ENCODE peak calls at places on chromosomes 3 and 15, in nine cellular contexts. Y is heart right ventricle; G is naive thymus-derived CD4-positive, alpha-beta T cell; M is H7; B is fibroblast of lung; V is brain microvascular endothelial cell; O is testis; D is GM06990; X is keratinocyte. C is an unnamed sample. For H3K36me3, the result is how much of the 10 kb centered on the place peaks cover.

GRCh38 chr3:178205750-178206149 is 330.5 kb upstream of the KCNMB2 start:
- DNase-seq in G (no peak), M (no peak), D (no peak), Y (no peak), X (no peak), B (peak), V (no peak), O (no peak), C (no peak)

GRCh38 chr15:64035525-64035924 is 10.8 kb downstream of the DAPK2 start:
- DNase-seq in M (no peak), D (no peak), O (no peak), X (no peak), V (no peak), B (no peak), G (no peak), Y (no peak), C (no peak)

GRCh38 chr15:29670945-29671307 is 151.3 kb downstream of the TJP1 start:
- DNase-seq in G (no peak), O (peak), D (no peak), M (no peak), X (peak), Y (no peak), B (peak), V (peak), C (peak)

GRCh38 chr3:12536423-12536822 is 8.9 kb downstream of the MKRN2OS start:
- DNase-seq in M (no peak), D (no peak), X (no peak), Y (no peak), B (no peak), G (no peak), O (no peak), V (no peak), C (no peak)

GRCh38 chr3:133114198-133114597 is 76.0 kb downstream of the TMEM108 start:
- DNase-seq in G (no peak), D (no peak), B (no peak), O (no peak), V (no peak), X (no peak), Y (no peak), M (no peak), C (no peak)

GRCh38 chr15:70763950-70764730 is 782 bp upstream of the UACA start:
- DNase-seq in V (no peak), Y (no peak), B (no peak), O (no peak), M (peak), G (no peak), D (no peak), X (no peak), C (no peak)

GRCh38 chr3:74066456-74066855 is 441.7 kb upstream of the PDZRN3 start:
- DNase-seq in Y (no peak), X (no peak), O (no peak), M (peak), V (no peak), G (no peak), B (no peak), D (no peak), C (no peak)

GRCh38 chr3:62201438-62202035 is 171.8 kb downstream of the FEZF2 start:
- DNase-seq in B (peak), O (no peak), G (no peak), M (peak), V (peak), Y (no peak), X (no peak), D (no peak), C (no peak)

GRCh38 chr3:148797822-148798221 is 29.8 kb upstream of the CPB1 start:
- DNase-seq in O (no peak), V (no peak), B (no peak), G (no peak), Y (no peak), X (no peak), D (no peak), M (no peak), C (no peak)

GRCh38 chr3:14082108-14082657 is 42.5 kb downstream of the CHCHD4 start:
- DNase-seq in V (no peak), Y (no peak), B (no peak), O (no peak), D (no peak), M (no peak), G (no peak), X (no peak), C (no peak)

GRCh38 chr15:64775551-64776401 is at the start of gene RBPMS2:
- DNase-seq in O (peak), X (no peak), Y (peak), G (no peak), M (peak), V (no peak), B (peak), D (no peak), C (peak)

GRCh38 chr3:23723930-23724329 is 81.8 kb upstream of the UBE2E1 start:
- DNase-seq in G (no peak), D (peak), M (no peak), B (no peak), V (no peak), O (no peak), X (no peak), Y (no peak), C (no peak)

GRCh38 chr3:51024765-51025681 is 350.3 kb downstream of the DOCK3 start:
- DNase-seq in X (no peak), G (peak), Y (no peak), B (no peak), V (no peak), D (no peak), M (no peak), O (peak), C (no peak)

DNA sequence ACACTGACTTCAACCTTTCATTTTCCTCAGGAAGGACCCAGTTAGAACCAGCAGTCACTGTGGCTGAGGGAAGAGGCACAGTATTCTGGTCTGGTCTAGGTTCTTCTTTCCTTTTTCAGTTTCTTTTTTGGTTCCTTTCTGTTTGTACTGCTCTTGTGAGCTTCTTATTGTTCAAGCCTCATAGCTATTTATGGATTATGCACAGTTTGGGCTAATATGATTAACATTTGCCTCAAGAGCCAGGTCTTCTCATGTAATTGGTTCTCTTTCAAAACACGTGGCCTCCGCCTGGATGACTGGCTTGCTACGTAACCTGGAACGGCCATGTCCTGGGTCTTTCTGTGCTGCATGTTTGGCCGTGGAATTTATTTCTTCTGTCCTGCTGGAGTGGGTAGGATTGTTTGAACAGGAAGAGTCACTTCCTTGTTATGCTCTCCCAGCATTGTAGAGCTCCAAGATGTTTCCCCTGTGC is 43.3 kb downstream of the RBMS3 start:
- DNase-seq in Y (peak), O (peak), B (peak), D (peak), M (no peak), V (peak), X (no peak), G (no peak), C (peak)
- H3K4me3 ChIP-seq in Y (peak), O (no peak), B (peak), D (peak), M (no peak), V (peak), X (no peak), G (no peak), C (peak)

DNA sequence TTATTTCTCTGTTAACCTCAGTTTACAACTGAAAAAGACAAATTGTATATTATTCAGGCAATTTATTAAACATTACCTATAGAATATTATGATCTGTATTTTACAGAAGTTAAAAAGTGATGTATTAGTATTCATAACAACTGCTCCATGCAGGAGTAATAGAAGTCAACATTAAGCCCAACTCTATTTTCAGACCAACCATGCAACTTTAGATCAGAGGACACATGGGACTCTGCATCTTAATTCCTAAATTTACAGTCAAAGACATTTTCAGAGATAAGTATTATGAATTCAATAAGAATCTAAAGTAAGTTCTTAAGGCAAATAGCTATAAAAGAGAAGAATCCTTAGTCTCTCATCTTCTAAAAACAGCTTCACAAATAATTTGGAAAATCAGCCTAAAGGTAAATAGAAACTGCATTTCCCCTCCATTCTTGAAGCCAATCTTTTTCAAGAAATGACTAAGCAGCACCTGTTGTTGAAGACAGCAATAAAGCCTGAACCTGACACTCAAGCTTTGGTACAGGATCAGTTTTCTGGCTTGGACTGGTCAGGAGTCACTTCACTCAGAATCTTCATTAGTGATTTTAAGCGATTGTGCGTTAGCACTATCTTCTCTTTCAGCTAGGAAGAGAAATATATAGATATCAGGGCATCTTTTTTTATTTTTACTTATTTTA is 23.0 kb downstream of the OIP5 start:
- DNase-seq in O (no peak), X (no peak), Y (no peak), G (no peak), V (no peak), B (no peak), D (no peak), M (no peak), C (no peak)
- H3K36me3 ChIP-seq in O (under half), X (under half), Y (under half), G (under half), V (under half), B (under half), D (under half), M (under half), C (under half)

DNA sequence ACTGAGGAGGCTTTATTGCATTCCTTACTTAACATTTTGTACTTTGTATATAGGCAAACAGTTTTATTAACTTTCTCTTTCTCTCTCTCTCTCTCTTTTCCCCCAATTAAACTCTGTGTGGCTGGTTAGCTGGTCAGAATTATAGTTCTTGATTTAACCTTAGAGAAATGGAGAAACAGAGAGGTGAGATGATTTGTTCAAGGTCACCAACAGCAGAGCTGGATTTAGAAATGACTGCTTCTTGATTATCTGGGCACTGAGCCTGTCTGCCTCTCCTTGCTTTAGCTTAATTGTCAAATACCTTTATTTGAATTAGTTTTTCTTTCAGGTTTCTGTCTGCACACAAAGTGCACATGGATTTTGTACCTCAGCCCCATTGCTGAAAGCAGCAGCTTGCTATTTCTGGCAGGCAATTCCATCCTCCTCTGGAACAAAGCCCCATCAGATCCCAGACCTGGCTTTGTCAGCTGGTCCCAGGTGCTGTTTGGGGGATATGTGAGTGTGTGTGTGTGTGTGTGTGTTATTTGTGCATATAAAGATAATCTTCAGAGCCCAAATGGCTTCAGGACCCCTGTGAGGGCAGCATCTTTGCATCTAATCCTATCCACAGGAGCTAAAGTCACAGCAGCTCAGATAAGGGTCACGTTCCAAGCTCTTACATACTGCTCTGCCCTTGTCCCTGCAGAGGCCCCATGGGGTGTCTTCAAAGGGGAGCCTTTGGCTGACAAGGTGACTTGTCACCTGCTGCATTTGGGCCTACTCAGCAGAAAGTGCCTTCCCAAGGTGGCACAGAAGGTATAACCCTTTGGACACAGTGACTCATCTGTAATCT is 35.5 kb downstream of the GJD2 start:
- DNase-seq in V (no peak), X (no peak), Y (no peak), O (no peak), D (no peak), M (no peak), B (no peak), G (no peak), C (no peak)
- H3K4me3 ChIP-seq in V (no peak), X (no peak), Y (no peak), O (no peak), D (no peak), M (no peak), B (no peak), G (no peak), C (no peak)

GRCh38 chr3:150520408-150520807 is 25.9 kb downstream of the SERP1 start:
- DNase-seq in O (no peak), X (no peak), M (peak), G (no peak), V (no peak), D (no peak), Y (no peak), B (no peak), C (no peak)

GRCh38 chr3:150509780-150510179 is 36.5 kb downstream of the SERP1 start:
- DNase-seq in B (no peak), X (no peak), D (no peak), Y (no peak), G (no peak), V (no peak), O (no peak), M (no peak), C (no peak)

GRCh38 chr3:150519026-150519425 is 27.3 kb downstream of the SERP1 start:
- DNase-seq in M (no peak), G (no peak), O (no peak), V (no peak), D (no peak), X (no peak), B (no peak), Y (no peak), C (no peak)

GRCh38 chr3:150511096-150511670 is 35.1 kb downstream of the SERP1 start:
- DNase-seq in D (no peak), G (no peak), M (no peak), X (no peak), O (no peak), B (peak), V (no peak), Y (no peak), C (no peak)

GRCh38 chr3:150515210-150515609 is 31.1 kb downstream of the SERP1 start:
- DNase-seq in M (no peak), Y (no peak), O (no peak), B (no peak), V (no peak), X (no peak), G (no peak), D (no peak), C (no peak)
- H3K36me3 ChIP-seq in M (under half), Y (under half), O (under half), B (under half), V (under half), X (under half), G (under half), D (under half), C (under half)

GRCh38 chr3:66997560-66998074 is 490 bp upstream of the KBTBD8 start:
- DNase-seq in M (no peak), B (peak), X (no peak), V (peak), G (no peak), Y (peak), O (peak), D (no peak), C (peak)
- H3K4me3 ChIP-seq in M (no peak), B (peak), X (peak), V (peak), G (peak), Y (peak), O (peak), D (peak), C (peak)

GRCh38 chr15:38477637-38478036 is 23.7 kb downstream of the FAM98B start:
- DNase-seq in D (no peak), M (no peak), X (no peak), V (no peak), O (no peak), G (no peak), B (peak), Y (no peak), C (no peak)
- H3K36me3 ChIP-seq in D (under half), M (under half), X (under half), V (under half), O (under half), G (under half), B (under half), Y (under half), C (under half)

GRCh38 chr15:97483232-97483631 is 477.3 kb upstream of the ARRDC4 start:
- DNase-seq in O (no peak), G (no peak), X (no peak), B (no peak), D (no peak), V (no peak), Y (no peak), M (no peak), C (no peak)

GRCh38 chr15:97479957-97480356 is 480.5 kb upstream of the ARRDC4 start:
- DNase-seq in Y (no peak), O (no peak), D (no peak), G (no peak), X (no peak), M (no peak), B (no peak), V (no peak), C (no peak)

GRCh38 chr15:97482521-97482920 is 478.0 kb upstream of the ARRDC4 start:
- DNase-seq in G (no peak), V (no peak), B (no peak), D (no peak), X (no peak), M (peak), Y (no peak), O (no peak), C (peak)
- H3K4me3 ChIP-seq in G (no peak), V (no peak), B (no peak), D (no peak), X (no peak), M (no peak), Y (no peak), O (no peak), C (no peak)

GRCh38 chr3:194447161-194447560 is 39.6 kb downstream of the ATP13A3 start:
- DNase-seq in D (no peak), Y (no peak), B (peak), X (no peak), G (no peak), O (no peak), M (no peak), V (no peak), C (no peak)
- H3K36me3 ChIP-seq in D (under half), Y (under half), B (under half), X (under half), G (under half), O (under half), M (under half), V (half or more), C (half or more)

GRCh38 chr3:58012302-58012701 is 4.1 kb downstream of the FLNB start:
- DNase-seq in B (no peak), O (no peak), G (no peak), Y (no peak), D (peak), X (no peak), V (no peak), M (no peak), C (no peak)

GRCh38 chr3:58010562-58010961 is 2.3 kb downstream of the FLNB start:
- DNase-seq in M (no peak), O (no peak), B (no peak), V (no peak), D (no peak), G (no peak), Y (no peak), X (no peak), C (no peak)

GRCh38 chr3:58013099-58013498 is 4.9 kb downstream of the FLNB start:
- DNase-seq in G (no peak), D (no peak), B (no peak), M (no peak), V (no peak), X (no peak), Y (no peak), O (no peak), C (no peak)

GRCh38 chr3:58009749-58010535 is 1.7 kb downstream of the FLNB start:
- DNase-seq in X (no peak), G (peak), B (no peak), Y (no peak), M (peak), O (no peak), D (no peak), V (no peak), C (no peak)

GRCh38 chr3:58011580-58011979 is 3.4 kb downstream of the FLNB start:
- DNase-seq in Y (no peak), B (no peak), M (no peak), O (no peak), G (no peak), X (no peak), D (no peak), V (no peak), C (no peak)
- H3K4me3 ChIP-seq in Y (no peak), B (no peak), M (no peak), O (no peak), G (no peak), X (peak), D (no peak), V (peak), C (peak)

DNA sequence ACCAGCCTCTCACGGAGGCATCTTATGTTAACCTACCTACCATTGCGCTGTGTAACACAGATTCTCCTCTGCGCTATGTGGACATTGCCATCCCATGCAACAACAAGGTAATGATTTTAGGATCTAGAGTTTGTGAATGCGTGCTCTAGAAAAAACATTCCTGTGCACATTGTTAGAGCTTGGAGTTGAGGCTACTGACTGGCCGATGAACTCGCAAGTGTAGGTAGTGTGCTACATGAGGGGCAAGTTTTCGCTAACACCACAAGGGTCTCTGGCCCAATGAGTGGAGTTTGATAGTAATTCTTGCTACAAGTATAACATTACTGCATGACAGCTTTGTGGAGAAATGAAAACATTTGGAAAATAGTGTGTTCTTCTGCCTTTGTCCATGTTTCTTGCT is 4.4 kb downstream of the RPSA start:
- DNase-seq in Y (no peak), V (no peak), O (no peak), B (no peak), M (no peak), G (no peak), D (no peak), X (no peak), C (no peak)
- H3K36me3 ChIP-seq in Y (under half), V (half or more), O (under half), B (under half), M (under half), G (under half), D (under half), X (half or more), C (half or more)

C was measured in MG63.